ENCODE peak calls at places on chromosomes 4 and X, in eight cellular contexts. U, W, F, Q, B, L, P and Y are unnamed samples.

GRCh38 chr4:20421586-20421985 is 169.9 kb downstream of the SLIT2 start:
- DNase-seq in U (no peak), W (no peak), F (no peak), Q (no peak), B (no peak), L (peak), P (no peak), Y (no peak)

GRCh38 chrX:133594156-133594555 is 178.9 kb upstream of the GPC4 start:
- DNase-seq in U (no peak), W (no peak), F (no peak), Q (no peak), B (no peak), L (no peak), P (no peak), Y (no peak)

GRCh38 chr4:83022724-83023427 is 12.1 kb upstream of the COPS4 start:
- DNase-seq in U (no peak), W (no peak), F (no peak), Q (no peak), B (no peak), L (peak), P (no peak), Y (peak)

GRCh38 chr4:14943749-14944148 is 58.5 kb upstream of the CPEB2 start:
- DNase-seq in U (no peak), W (no peak), F (no peak), Q (no peak), B (no peak), L (no peak), P (no peak), Y (no peak)

GRCh38 chr4:126604273-126604867 is 1028.4 kb upstream of the INTU start:
- DNase-seq in U (peak), W (no peak), F (peak), Q (peak), B (peak), L (peak), P (peak), Y (peak)

GRCh38 chr4:80266267-80266901 is at the start of gene FGF5:
- DNase-seq in U (no peak), W (no peak), F (peak), Q (peak), B (peak), L (peak), P (peak), Y (peak)

GRCh38 chr4:16579866-16580265 is 318.6 kb downstream of the LDB2 start:
- DNase-seq in U (no peak), W (no peak), F (no peak), Q (no peak), B (no peak), L (peak), P (no peak), Y (peak)

GRCh38 chrX:46165411-46165810 is 379.8 kb downstream of the ZNF674 start:
- DNase-seq in U (no peak), W (no peak), F (peak), Q (no peak), B (no peak), L (peak), P (peak), Y (peak)

GRCh38 chr4:121189811-121190210 is 25.7 kb upstream of the TNIP3 start:
- DNase-seq in U (peak), W (no peak), F (no peak), Q (no peak), B (no peak), L (no peak), P (no peak), Y (no peak)

GRCh38 chr4:4627906-4628305 is 86.1 kb upstream of the STX18 start:
- DNase-seq in U (no peak), W (no peak), F (no peak), Q (no peak), B (no peak), L (no peak), P (no peak), Y (no peak)

GRCh38 chrX:135304741-135305140 is 4.5 kb upstream of the ETDC start:
- DNase-seq in U (no peak), W (no peak), F (peak), Q (no peak), B (no peak), L (no peak), P (no peak), Y (no peak)

GRCh38 chrX:131789664-131790063 is 233.4 kb upstream of the STK26 start:
- DNase-seq in U (no peak), W (no peak), F (no peak), Q (no peak), B (no peak), L (no peak), P (no peak), Y (no peak)

GRCh38 chr4:55118397-55118796 is 7.0 kb downstream of the KDR start:
- DNase-seq in U (no peak), W (no peak), F (no peak), Q (no peak), B (no peak), L (no peak), P (no peak), Y (no peak)

GRCh38 chr4:7831330-7831729 is 108.3 kb downstream of the AFAP1 start:
- DNase-seq in U (no peak), W (no peak), F (no peak), Q (no peak), B (no peak), L (peak), P (no peak), Y (peak)

GRCh38 chrX:39984191-39984956 is 113.4 kb downstream of the BCOR start:
- DNase-seq in U (no peak), W (no peak), F (no peak), Q (no peak), B (no peak), L (peak), P (no peak), Y (peak)

GRCh38 chr4:187064033-187064432 is 340.4 kb upstream of the FAT1 start:
- DNase-seq in U (no peak), W (no peak), F (no peak), Q (no peak), B (no peak), L (no peak), P (no peak), Y (no peak)

GRCh38 chr4:25180524-25181131 is 20.4 kb upstream of the SEPSECS start:
- DNase-seq in U (peak), W (peak), F (peak), Q (peak), B (peak), L (peak), P (peak), Y (peak)

GRCh38 chr4:169620846-169621228 is 459 bp downstream of the CLCN3 start:
- DNase-seq in U (peak), W (no peak), F (peak), Q (peak), B (peak), L (no peak), P (peak), Y (peak)

DNA sequence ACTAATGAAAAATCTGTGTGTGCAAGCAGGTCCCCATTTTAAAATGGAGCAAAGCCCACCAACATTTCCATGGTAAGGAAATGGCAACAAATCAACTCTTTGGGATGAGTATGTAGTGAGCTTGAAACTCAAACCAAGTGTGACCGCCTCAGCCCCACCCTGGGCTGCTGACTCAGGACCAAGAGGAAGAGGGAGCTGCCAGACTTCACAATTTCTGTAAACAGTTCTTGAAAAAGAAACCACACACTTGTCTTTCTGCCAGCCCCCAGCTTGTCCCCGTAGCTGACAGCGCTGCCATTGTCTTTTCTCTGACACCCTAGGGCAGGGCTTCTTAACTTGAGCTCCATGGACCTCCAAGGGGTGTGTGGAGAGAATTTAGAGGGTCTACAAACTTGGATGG is 10.3 kb downstream of the RTL5 start:
- DNase-seq in U (no peak), W (no peak), F (no peak), Q (no peak), B (no peak), L (peak), P (peak), Y (peak)
- H3K4me2 ChIP-seq in U (no peak), W (no peak), F (no peak), Q (no peak), B (no peak), L (peak), P (peak), Y (peak)

GRCh38 chrX:150871341-150871811 is 27.1 kb downstream of the CD99L2 start:
- DNase-seq in U (no peak), W (no peak), F (no peak), Q (no peak), B (no peak), L (no peak), P (no peak), Y (no peak)
- H3K27ac ChIP-seq in U (no peak), W (no peak), F (no peak), Q (no peak), B (no peak), L (no peak), P (no peak), Y (no peak)

DNA sequence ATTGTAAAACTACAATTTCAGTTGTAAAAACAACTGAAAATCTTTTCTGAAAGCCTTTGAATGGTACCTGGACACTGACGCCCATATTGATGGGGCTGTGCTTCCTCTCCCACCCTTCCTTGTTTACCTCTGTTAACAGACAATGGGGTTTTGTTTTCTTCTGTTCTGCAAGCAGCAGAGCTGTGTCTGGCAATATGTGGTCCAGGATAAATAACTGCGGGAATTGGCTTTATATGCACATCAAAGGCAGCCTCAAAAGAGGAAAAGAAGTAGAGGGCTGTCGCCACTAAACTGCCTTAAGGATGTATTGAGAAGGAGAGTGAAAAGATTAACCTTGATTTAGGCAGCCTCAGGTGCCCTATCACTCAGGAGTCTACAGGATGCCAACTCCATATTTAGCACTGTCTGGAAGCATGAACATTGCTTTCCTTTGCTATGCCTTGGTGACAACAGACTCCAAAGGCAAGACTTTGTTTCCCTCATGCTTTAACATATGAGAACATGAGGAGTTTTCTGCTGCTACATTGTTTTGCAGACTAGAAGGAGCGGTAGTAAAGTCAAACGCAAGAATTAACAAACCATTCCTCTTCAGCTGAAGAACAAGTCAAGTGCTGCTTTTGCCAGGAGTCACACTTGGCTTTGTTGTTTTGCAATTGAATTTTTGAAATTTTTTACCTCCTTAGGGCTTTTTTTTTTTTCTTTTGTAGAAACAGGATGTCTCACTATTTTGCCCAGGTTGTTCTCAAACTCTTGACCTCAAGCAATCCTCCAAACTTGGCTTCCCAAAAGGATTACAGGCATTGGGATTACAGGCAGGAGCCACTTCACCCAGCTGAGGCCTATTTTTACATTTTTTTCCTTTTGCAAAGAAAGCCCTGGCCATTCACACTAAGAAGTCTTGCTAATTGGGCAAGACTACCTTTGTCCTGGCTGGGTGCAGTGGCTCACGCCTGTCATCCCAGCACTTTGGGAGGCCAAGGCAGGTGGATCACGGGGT is 3.0 kb downstream of the IL21 start:
- DNase-seq in U (no peak), W (no peak), F (peak), Q (no peak), B (peak), L (no peak), P (no peak), Y (peak)
- H3K4me2 ChIP-seq in U (no peak), W (no peak), F (no peak), Q (no peak), B (peak), L (no peak), P (no peak), Y (no peak)

GRCh38 chrX:154381271-154381670 is 2.2 kb downstream of the EMD start:
- DNase-seq in U (no peak), W (no peak), F (no peak), Q (no peak), B (peak), L (no peak), P (no peak), Y (no peak)

GRCh38 chrX:154380153-154380552 is 1.1 kb downstream of the EMD start:
- DNase-seq in U (no peak), W (no peak), F (no peak), Q (no peak), B (no peak), L (peak), P (no peak), Y (no peak)

GRCh38 chrX:154382483-154383069 is 3.5 kb downstream of the EMD start:
- DNase-seq in U (no peak), W (no peak), F (no peak), Q (no peak), B (no peak), L (no peak), P (peak), Y (no peak)

GRCh38 chrX:154379569-154379951 is 465 bp downstream of the EMD start:
- DNase-seq in U (no peak), W (no peak), F (no peak), Q (no peak), B (no peak), L (no peak), P (no peak), Y (no peak)

DNA sequence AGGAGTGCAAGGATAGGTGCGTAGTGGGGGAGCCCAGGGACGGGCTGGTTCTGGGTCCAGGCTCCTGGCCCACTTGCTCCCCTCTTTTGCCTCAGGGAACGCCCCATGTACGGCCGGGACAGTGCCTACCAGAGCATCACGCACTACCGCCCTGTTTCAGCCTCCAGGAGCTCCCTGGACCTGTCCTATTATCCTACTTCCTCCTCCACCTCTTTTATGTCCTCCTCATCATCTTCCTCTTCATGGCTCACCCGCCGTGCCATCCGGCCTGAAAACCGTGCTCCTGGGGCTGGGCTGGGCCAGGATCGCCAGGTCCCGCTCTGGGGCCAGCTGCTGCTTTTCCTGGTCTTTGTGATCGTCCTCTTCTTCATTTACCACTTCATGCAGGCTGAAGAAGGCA is 1.7 kb downstream of the EMD start:
- DNase-seq in U (no peak), W (no peak), F (no peak), Q (no peak), B (no peak), L (no peak), P (no peak), Y (no peak)
- H3K27ac ChIP-seq in U (no peak), W (no peak), F (no peak), Q (no peak), B (peak), L (no peak), P (no peak), Y (no peak)

DNA sequence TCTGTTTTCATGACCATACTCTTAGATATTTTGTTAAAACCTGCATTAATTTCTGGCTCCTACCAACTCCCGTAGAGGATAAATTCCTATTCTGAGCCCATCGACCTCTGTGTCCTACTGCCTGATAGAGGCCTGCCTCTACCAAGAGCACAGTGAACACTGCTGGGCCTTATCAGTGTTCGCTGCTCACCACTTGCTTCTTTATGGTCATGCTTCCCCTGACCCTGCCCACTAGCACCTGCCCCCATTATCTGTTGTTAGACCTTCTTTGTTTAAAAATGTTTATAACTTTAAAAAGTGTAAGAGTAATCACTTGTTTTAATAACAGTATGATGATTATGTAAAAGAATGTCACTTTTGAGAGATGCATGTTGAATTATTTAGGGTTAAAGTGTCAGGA is 6.1 kb downstream of the DAPP1 start:
- DNase-seq in U (no peak), W (no peak), F (no peak), Q (no peak), B (no peak), L (no peak), P (no peak), Y (no peak)
- H3K4me2 ChIP-seq in U (peak), W (no peak), F (no peak), Q (no peak), B (no peak), L (no peak), P (no peak), Y (no peak)

DNA sequence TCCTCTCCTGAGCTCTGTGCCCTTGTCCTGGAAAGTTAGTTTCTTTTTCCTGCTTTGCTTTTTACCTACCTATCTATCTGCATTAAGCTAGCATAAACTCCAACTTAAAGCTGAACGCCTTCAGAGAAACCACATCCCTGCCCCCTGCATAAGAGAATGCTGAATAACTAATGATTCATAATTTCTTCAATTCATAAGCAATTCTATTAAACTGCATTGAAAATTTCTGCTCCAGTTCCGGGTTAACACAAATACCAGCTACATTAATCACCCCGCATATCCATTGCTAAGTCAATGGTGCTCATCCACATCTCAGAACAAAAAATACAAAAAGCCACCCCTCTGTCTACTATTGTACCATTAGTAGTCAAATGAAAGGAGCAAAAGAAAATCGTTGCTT is 107.0 kb downstream of the ELOVL6 start:
- DNase-seq in U (no peak), W (peak), F (no peak), Q (no peak), B (no peak), L (peak), P (peak), Y (peak)
- H3K27ac ChIP-seq in U (no peak), W (peak), F (no peak), Q (no peak), B (no peak), L (no peak), P (peak), Y (peak)

DNA sequence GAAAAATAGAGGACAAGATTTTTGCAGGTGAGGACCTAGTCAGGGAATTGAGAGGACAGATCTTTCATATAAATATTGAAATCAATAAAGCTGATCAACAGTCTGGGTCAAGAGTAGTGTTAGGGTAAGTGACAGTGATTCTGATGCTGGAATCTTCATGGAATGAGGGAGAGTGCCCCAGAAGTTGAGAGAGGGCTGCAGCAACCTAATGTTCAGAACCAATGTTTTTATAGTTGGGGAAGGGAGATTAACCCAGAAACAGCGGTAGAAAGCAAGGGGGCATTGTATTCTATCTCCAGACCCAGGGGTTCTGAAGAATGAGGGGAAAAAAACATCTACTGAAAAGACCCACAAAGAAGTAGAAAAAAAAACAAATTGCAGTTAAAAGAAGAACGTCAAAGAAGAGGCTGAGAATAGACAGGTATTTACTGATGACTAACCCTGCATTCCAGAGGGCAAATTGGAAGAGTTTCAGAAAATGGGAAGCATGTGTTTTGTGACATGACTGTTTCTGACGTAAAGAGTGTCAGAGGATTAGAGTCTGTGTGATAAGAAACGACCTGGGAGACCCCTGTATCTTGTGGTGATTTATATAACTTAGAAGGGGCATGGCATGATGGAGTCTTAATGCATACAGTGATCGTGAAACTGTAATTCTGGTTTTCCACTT is 819.6 kb upstream of the EPHA5 start:
- DNase-seq in U (no peak), W (no peak), F (peak), Q (no peak), B (peak), L (peak), P (peak), Y (peak)
- H3K4me2 ChIP-seq in U (no peak), W (no peak), F (no peak), Q (no peak), B (no peak), L (peak), P (peak), Y (no peak)

DNA sequence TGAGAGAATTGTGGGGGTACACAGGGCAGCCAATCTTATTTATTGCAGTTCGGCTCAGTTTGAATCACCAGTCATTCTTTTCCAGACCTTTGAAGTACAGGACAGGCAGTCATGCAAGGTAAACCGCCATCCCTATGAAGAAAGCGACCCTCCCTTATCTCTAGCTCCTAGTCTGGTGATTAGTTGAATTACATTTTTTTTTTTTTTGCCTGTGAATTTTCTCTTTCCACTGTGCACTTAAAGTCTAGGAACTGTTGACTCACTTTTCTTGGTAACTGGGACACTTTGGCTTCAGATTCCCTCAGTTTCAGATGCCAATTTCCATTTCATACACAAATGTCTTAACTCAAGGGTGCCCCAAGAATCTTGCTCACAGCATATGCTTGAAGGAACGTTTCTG is 82.4 kb upstream of the FAM9C start:
- DNase-seq in U (no peak), W (no peak), F (no peak), Q (no peak), B (no peak), L (no peak), P (no peak), Y (no peak)
- H3K27ac ChIP-seq in U (no peak), W (no peak), F (no peak), Q (no peak), B (no peak), L (no peak), P (no peak), Y (no peak)

DNA sequence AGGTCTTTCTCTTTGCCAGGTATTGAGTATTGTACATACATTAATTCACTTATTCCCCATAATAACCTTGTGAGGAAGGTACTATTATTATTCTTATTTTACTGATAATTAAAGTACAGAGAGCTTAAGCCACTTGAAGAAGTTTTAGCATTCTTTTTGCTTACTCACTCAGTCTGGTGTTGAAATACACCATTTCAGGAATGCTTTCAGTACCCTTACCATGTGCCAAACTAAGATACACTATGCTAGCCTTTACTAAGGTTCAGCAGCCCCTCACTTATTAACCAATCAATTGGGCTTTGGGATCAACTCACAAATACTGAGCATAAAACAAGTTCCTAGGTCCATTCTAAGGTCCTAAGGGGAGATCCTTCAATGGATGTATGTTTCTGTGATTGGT is 179.0 kb upstream of the FGF13 start:
- DNase-seq in U (no peak), W (no peak), F (no peak), Q (no peak), B (no peak), L (no peak), P (no peak), Y (peak)
- H3K4me2 ChIP-seq in U (no peak), W (no peak), F (no peak), Q (no peak), B (no peak), L (no peak), P (no peak), Y (no peak)